ENCODE peak calls at places on chromosomes 16 and 17, in eight cellular contexts. U, Q, C, X, V, O, D and H are unnamed samples.

GRCh38 chr17:82528484-82529265 is 9.1 kb downstream of the FOXK2 start:
- DNase-seq in C (peak), U (no peak), Q (peak), V (no peak), D (peak), O (peak), X (peak), H (peak)

GRCh38 chr16:15949210-15950166 is at the start of gene ABCC1:
- DNase-seq in U (peak), O (peak), C (peak), X (peak), V (peak), D (peak), Q (no peak), H (peak)

GRCh38 chr17:50301891-50302584 is 27.8 kb downstream of the TMEM92 start:
- DNase-seq in X (no peak), V (no peak), O (no peak), C (no peak), U (no peak), Q (no peak), D (no peak), H (no peak)

GRCh38 chr16:2022723-2023097 is 3.1 kb downstream of the NPW start:
- DNase-seq in U (peak), X (peak), D (peak), Q (peak), V (no peak), C (peak), O (peak), H (peak)

GRCh38 chr17:64148699-64149098 is 18.8 kb upstream of the ERN1 start:
- DNase-seq in X (no peak), Q (no peak), D (no peak), V (no peak), C (peak), O (no peak), U (peak), H (peak)

GRCh38 chr17:35254107-35254802 is 11.4 kb downstream of the SLFN5 start:
- DNase-seq in V (no peak), O (peak), D (no peak), X (peak), Q (peak), U (no peak), C (peak), H (no peak)

GRCh38 chr17:16215002-16215272 is 397 bp downstream of the NCOR1 start:
- DNase-seq in V (no peak), O (peak), X (peak), U (peak), D (peak), Q (no peak), C (no peak), H (peak)

GRCh38 chr17:38560503-38561318 is 45.0 kb downstream of the SRCIN1 start:
- DNase-seq in O (peak), U (peak), X (no peak), V (no peak), D (peak), C (peak), Q (peak), H (no peak)

GRCh38 chr16:25038239-25038954 is 23.2 kb upstream of the ARHGAP17 start:
- DNase-seq in C (no peak), V (no peak), D (no peak), Q (no peak), O (no peak), U (no peak), X (no peak), H (peak)

GRCh38 chr17:30548189-30548588 is 71.0 kb downstream of the GOSR1 start:
- DNase-seq in C (no peak), D (no peak), X (no peak), V (no peak), Q (no peak), U (no peak), O (no peak), H (no peak)

GRCh38 chr17:8066841-8067775 is 20.4 kb downstream of the ALOX12B start:
- DNase-seq in O (no peak), C (peak), X (no peak), Q (no peak), U (no peak), V (no peak), D (peak), H (no peak)

DNA sequence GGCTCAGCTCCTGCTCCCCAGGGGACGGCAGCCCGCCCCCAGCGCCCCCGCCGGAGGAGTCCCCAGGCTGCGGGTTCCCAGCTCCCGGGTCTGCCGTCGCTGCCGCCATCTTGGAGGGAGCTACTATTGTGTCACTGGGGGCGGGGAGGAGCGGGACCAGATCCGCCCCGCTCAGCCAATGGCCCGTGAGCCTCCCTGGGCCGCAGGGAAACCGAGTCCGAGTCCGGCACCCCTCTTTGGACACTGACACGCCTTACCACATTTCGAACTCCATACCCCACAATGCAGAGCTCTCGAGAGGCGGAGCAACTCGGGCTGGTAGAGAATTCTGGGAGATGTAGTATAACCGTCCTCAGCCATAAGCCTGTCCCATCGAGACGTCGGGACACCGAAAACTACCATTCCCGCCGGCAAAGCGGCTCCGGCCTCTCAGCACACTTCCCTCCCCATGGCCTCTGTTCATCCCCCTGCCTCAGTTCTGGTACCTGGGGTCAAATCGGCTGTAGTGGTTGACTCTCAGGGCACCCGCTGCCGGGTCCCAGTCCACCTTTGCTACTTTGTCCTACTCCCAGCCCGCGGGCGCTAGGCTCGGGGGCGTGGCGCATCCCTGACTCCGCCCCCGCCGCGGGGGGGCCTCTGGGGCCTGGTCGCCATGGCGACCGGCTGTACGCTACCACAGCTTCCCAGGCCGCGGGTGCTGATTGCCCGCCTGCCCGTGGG is at the start of the genes RANBP10 and TSNAXIP1:
- DNase-seq in U (peak), V (peak), Q (peak), O (peak), C (peak), X (peak), D (peak), H (peak)
- H3K4me2 ChIP-seq in U (peak), V (peak), Q (peak), O (peak), C (peak), X (peak), D (peak), H (peak)

GRCh38 chr17:1474402-1475189 is 17.9 kb downstream of the MYO1C start:
- DNase-seq in D (no peak), O (no peak), C (no peak), Q (no peak), V (no peak), U (no peak), X (no peak), H (peak)
- H3K4me3 ChIP-seq in D (no peak), O (no peak), C (no peak), Q (no peak), V (no peak), U (no peak), X (no peak), H (no peak)

GRCh38 chr16:8199390-8199789 is 390.9 kb downstream of the TMEM114 start:
- DNase-seq in X (no peak), V (no peak), C (no peak), O (no peak), D (no peak), Q (no peak), U (no peak), H (no peak)
- H3K4me2 ChIP-seq in X (no peak), V (no peak), C (no peak), O (no peak), D (no peak), Q (no peak), U (no peak), H (no peak)

GRCh38 chr17:57874058-57874419 is 24.2 kb upstream of the MRPS23 start:
- DNase-seq in U (no peak), C (no peak), Q (no peak), D (no peak), V (no peak), X (no peak), O (no peak), H (no peak)
- H3K4me3 ChIP-seq in U (no peak), C (no peak), Q (no peak), D (no peak), V (no peak), X (no peak), O (no peak), H (no peak)

DNA sequence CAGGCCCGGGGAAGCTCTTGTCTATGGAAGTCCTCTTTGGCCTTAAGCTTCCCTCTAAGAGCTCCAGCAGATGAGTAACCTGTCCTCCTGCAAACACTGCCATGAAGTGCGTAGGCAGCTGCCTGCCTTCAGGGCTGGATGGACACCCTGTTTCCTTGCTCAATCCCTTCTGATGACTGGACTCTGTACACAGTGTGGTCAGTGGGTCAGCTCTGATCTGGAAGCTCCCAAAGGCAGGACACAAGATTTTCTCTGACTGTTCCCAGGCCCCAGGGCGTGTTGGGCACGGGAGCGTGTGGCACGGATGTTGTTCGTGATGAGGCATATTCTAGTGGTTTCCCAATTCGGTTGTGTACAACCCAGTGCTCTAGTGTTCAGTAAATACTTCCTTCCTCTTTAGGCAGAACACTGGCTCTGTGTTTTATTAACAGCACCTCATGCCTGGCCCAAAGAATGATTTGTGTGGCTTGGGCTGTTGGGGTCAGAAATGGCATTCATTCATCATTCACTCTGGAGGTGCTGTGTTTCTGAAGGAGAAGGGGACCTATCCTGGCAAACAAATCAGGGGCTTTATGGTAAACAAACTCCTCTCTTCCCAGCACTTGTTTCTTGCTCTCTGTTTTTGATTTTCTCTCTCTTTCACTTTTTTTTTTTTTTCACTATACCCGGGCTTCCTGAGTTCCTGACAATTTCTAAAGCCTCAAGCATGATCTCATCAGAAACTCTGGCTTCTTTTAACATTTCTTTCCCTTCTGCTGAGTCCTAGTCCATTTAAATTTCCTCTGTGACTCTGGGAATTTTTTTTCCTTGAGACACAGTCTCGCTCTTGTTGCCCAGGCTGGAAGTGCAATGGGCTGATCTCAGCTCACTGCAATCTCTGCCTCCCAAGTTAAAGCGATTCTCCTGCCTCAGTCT is 12.0 kb upstream of the RNF157 start:
- DNase-seq in V (no peak), O (peak), Q (peak), U (no peak), C (peak), D (no peak), X (no peak), H (peak)
- H3K4me2 ChIP-seq in V (no peak), O (peak), Q (peak), U (no peak), C (peak), D (no peak), X (peak), H (peak)